ENCODE peak calls at places on chromosomes 12 and 14, in six cellular contexts. One of them, this sample, is unnamed.

GRCh38 chr12:116125981-116126566 is 151.4 kb downstream of the MED13L start:
- DNase-seq in anterior cingulate cortex: no peak
- DNase-seq in osteocyte: no peak
- DNase-seq in left ventricle myocardium superior: no peak
- DNase-seq in glutamatergic neuron: no peak
- DNase-seq in PC-3: no peak
- DNase-seq in this sample: no peak

GRCh38 chr14:37340353-37340752 is 142.6 kb downstream of the MIPOL1 start:
- DNase-seq in anterior cingulate cortex: no peak
- DNase-seq in osteocyte: no peak
- DNase-seq in glutamatergic neuron: no peak
- DNase-seq in left ventricle myocardium superior: no peak
- DNase-seq in PC-3: peak
- DNase-seq in this sample: no peak

GRCh38 chr12:48015954-48016353 is 11.7 kb upstream of the COL2A1 start:
- DNase-seq in glutamatergic neuron: no peak
- DNase-seq in PC-3: no peak
- DNase-seq in anterior cingulate cortex: no peak
- DNase-seq in osteocyte: no peak
- DNase-seq in left ventricle myocardium superior: no peak
- DNase-seq in this sample: no peak

GRCh38 chr12:19190292-19191031 is 60.9 kb downstream of the PLEKHA5 start:
- DNase-seq in osteocyte: no peak
- DNase-seq in glutamatergic neuron: no peak
- DNase-seq in anterior cingulate cortex: no peak
- DNase-seq in left ventricle myocardium superior: no peak
- DNase-seq in PC-3: peak
- DNase-seq in this sample: no peak

GRCh38 chr14:63852271-63852816 is 460 bp upstream of the SYNE2 start:
- DNase-seq in glutamatergic neuron: no peak
- DNase-seq in left ventricle myocardium superior: no peak
- DNase-seq in PC-3: no peak
- DNase-seq in osteocyte: no peak
- DNase-seq in anterior cingulate cortex: no peak
- DNase-seq in this sample: peak

GRCh38 chr14:74754899-74755298 is 8.2 kb upstream of the YLPM1 start:
- DNase-seq in left ventricle myocardium superior: no peak
- DNase-seq in osteocyte: no peak
- DNase-seq in glutamatergic neuron: no peak
- DNase-seq in PC-3: no peak
- DNase-seq in anterior cingulate cortex: no peak
- DNase-seq in this sample: no peak

GRCh38 chr12:10562306-10562933 is 51.0 kb downstream of the MAGOHB start:
- DNase-seq in PC-3: peak
- DNase-seq in osteocyte: no peak
- DNase-seq in glutamatergic neuron: no peak
- DNase-seq in anterior cingulate cortex: no peak
- DNase-seq in left ventricle myocardium superior: no peak
- DNase-seq in this sample: peak

GRCh38 chr14:93834739-93835383 is 46.6 kb upstream of the PRIMA1 start:
- DNase-seq in glutamatergic neuron: no peak
- DNase-seq in osteocyte: no peak
- DNase-seq in left ventricle myocardium superior: no peak
- DNase-seq in PC-3: peak
- DNase-seq in anterior cingulate cortex: no peak
- DNase-seq in this sample: peak

GRCh38 chr12:123264642-123265041 is 7.0 kb downstream of the CDK2AP1 start:
- DNase-seq in glutamatergic neuron: peak
- DNase-seq in PC-3: no peak
- DNase-seq in osteocyte: no peak
- DNase-seq in left ventricle myocardium superior: no peak
- DNase-seq in anterior cingulate cortex: no peak
- DNase-seq in this sample: no peak

GRCh38 chr12:104218935-104219334 is 3.4 kb downstream of the TXNRD1 start:
- DNase-seq in glutamatergic neuron: no peak
- DNase-seq in left ventricle myocardium superior: no peak
- DNase-seq in anterior cingulate cortex: no peak
- DNase-seq in osteocyte: no peak
- DNase-seq in PC-3: peak
- DNase-seq in this sample: no peak

This sample was measured in retina.